ENCODE peak calls at places on chromosomes 3 and 15, in eight cellular contexts. D is activated naive CD4-positive, alpha-beta T cell treated with anti-CD3 and anti-CD28 coated beads, Interleukin-2, amount 10 ng/mL, durations not matched to agents 7 days and 5 days; M is germinal center; S is putamen; F is body of pancreas; N is iris pigment epithelial cell; A is PC-3; T is GM06990. C is an unnamed sample.

GRCh38 chr3:46626039-46626438 is 13.7 kb downstream of the FAM240A start:
- DNase-seq in D (no peak), M (no peak), S (no peak), F (no peak), N (no peak), A (no peak), T (no peak), C (no peak)

GRCh38 chr15:92226020-92226612 is 167.6 kb upstream of the ST8SIA2 start:
- DNase-seq in D (no peak), M (peak; percentile 9), S (peak; percentile 24), F (no peak), N (no peak), A (peak; percentile 22), T (no peak), C (no peak)

GRCh38 chr3:66989860-66990696 is 8.0 kb upstream of the KBTBD8 start:
- DNase-seq in D (no peak), M (peak; percentile 42), S (no peak), F (no peak), N (peak; percentile 16), A (peak; percentile 1), T (no peak), C (no peak)

GRCh38 chr15:90205050-90205848 is 4.1 kb downstream of the SEMA4B start:
- DNase-seq in D (no peak), M (no peak), S (no peak), F (no peak), N (no peak), A (no peak), T (no peak), C (no peak)

GRCh38 chr3:57158316-57158715 is 6.8 kb downstream of the IL17RD start:
- DNase-seq in D (no peak), M (no peak), S (no peak), F (no peak), N (no peak), A (no peak), T (no peak), C (no peak)

GRCh38 chr3:69541823-69542264 is 156.0 kb upstream of the FRMD4B start:
- DNase-seq in D (no peak), M (no peak), S (peak; percentile 45), F (no peak), N (peak; percentile 13), A (no peak), T (peak; percentile 29), C (peak; percentile 32)

GRCh38 chr3:28240440-28240839 is 979 bp upstream of the CMC1 start:
- DNase-seq in D (no peak), M (no peak), S (no peak), F (no peak), N (no peak), A (no peak), T (no peak), C (no peak)

GRCh38 chr3:18725668-18726407 is 300.7 kb upstream of the SATB1 start:
- DNase-seq in D (peak; percentile 50), M (no peak), S (no peak), F (no peak), N (no peak), A (no peak), T (no peak), C (no peak)

GRCh38 chr15:50187525-50187924 is 5.5 kb downstream of the SLC27A2 start:
- DNase-seq in D (no peak), M (no peak), S (no peak), F (no peak), N (no peak), A (no peak), T (no peak), C (no peak)

GRCh38 chr3:160413613-160414248 is 14.3 kb downstream of the SMC4 start:
- DNase-seq in D (peak; percentile 76), M (peak; percentile 72), S (peak; percentile 70), F (peak; percentile 65), N (peak; percentile 80), A (peak; percentile 83), T (peak; percentile 24), C (peak; percentile 64)

GRCh38 chr15:90520365-90520764 is 9.4 kb upstream of the CRTC3 start:
- DNase-seq in D (no peak), M (no peak), S (no peak), F (no peak), N (no peak), A (no peak), T (no peak), C (no peak)

GRCh38 chr3:13045904-13046568 is 27.2 kb downstream of the IQSEC1 start:
- DNase-seq in D (peak; percentile 30), M (peak; percentile 78), S (no peak), F (no peak), N (no peak), A (no peak), T (peak; percentile 87), C (no peak)

GRCh38 chr3:46145147-46145546 is 63.0 kb downstream of the CCR1 start:
- DNase-seq in D (no peak), M (no peak), S (no peak), F (no peak), N (no peak), A (no peak), T (no peak), C (no peak)

GRCh38 chr15:99385865-99386264 is 134.6 kb downstream of the LRRC28 start:
- DNase-seq in D (peak; percentile 33), M (no peak), S (no peak), F (no peak), N (peak; percentile 64), A (peak; percentile 11), T (no peak), C (no peak)

GRCh38 chr3:18445421-18446066 is 20.4 kb upstream of the SATB1 start:
- DNase-seq in D (peak; percentile 89), M (peak; percentile 50), S (no peak), F (peak; percentile 27), N (no peak), A (no peak), T (peak; percentile 6), C (no peak)

GRCh38 chr15:94610069-94610863 is 378.9 kb downstream of the MCTP2 start:
- DNase-seq in D (no peak), M (no peak), S (no peak), F (no peak), N (no peak), A (no peak), T (peak; percentile 11), C (no peak)

GRCh38 chr15:23397779-23398178 is 43.2 kb downstream of the GOLGA8S start:
- DNase-seq in D (no peak), M (no peak), S (no peak), F (no peak), N (no peak), A (peak; percentile 8), T (no peak), C (no peak)

GRCh38 chr3:72041531-72041930 is 256.6 kb upstream of the PROK2 start:
- DNase-seq in D (no peak), M (no peak), S (peak; percentile 67), F (no peak), N (no peak), A (no peak), T (no peak), C (no peak)

GRCh38 chr3:128497305-128498126 is 4.5 kb upstream of the GATA2 start:
- DNase-seq in D (peak; percentile 75), M (peak; percentile 69), S (peak; percentile 52), F (peak; percentile 79), N (no peak), A (peak; percentile 62), T (peak; percentile 58), C (peak; percentile 39)

GRCh38 chr15:98978153-98978552 is 29.4 kb downstream of the PGPEP1L start:
- DNase-seq in D (no peak), M (no peak), S (no peak), F (no peak), N (no peak), A (no peak), T (no peak), C (peak; percentile 16)

GRCh38 chr3:40951636-40952035 is 247.7 kb upstream of the CTNNB1 start:
- DNase-seq in D (no peak), M (no peak), S (no peak), F (no peak), N (peak; percentile 96), A (no peak), T (no peak), C (peak; percentile 51)

GRCh38 chr3:107221856-107222255 is 155.4 kb upstream of the CCDC54 start:
- DNase-seq in D (no peak), M (no peak), S (no peak), F (no peak), N (peak; percentile 88), A (peak; percentile 57), T (no peak), C (no peak)

GRCh38 chr3:102599819-102600576 is 165.2 kb downstream of the ZPLD1 start:
- DNase-seq in D (no peak), M (no peak), S (no peak), F (no peak), N (no peak), A (no peak), T (no peak), C (no peak)

GRCh38 chr3:139718415-139718814 is 40.6 kb upstream of the NMNAT3 start:
- DNase-seq in D (no peak), M (no peak), S (no peak), F (peak; percentile 59), N (peak; percentile 38), A (peak; percentile 39), T (no peak), C (peak; percentile 13)

GRCh38 chr3:184562875-184563568 is 1.4 kb downstream of the EPHB3 start:
- DNase-seq in D (no peak), M (no peak), S (no peak), F (no peak), N (no peak), A (peak; percentile 37), T (no peak), C (no peak)